ENCODE peak calls at places on chromosomes 1 and 21, in six cellular contexts. One of them, this sample, is unnamed.

GRCh38 chr1:206457408-206457807 is 12.9 kb upstream of the IKBKE start:
- DNase-seq in ureter: no peak
- DNase-seq in fibroblast of the aortic adventitia: no peak
- DNase-seq in AG04450: no peak
- DNase-seq in NCI-H2171 treated with DMSO at 0.1 percent for 48 hours: no peak
- DNase-seq in HFFc6: peak
- DNase-seq in this sample: no peak

GRCh38 chr1:214550339-214551051 is 907 bp downstream of the PTPN14 start:
- DNase-seq in ureter: no peak
- DNase-seq in fibroblast of the aortic adventitia: no peak
- DNase-seq in AG04450: no peak
- DNase-seq in NCI-H2171 treated with DMSO at 0.1 percent for 48 hours: no peak
- DNase-seq in HFFc6: no peak
- DNase-seq in this sample: no peak

GRCh38 chr1:18464665-18465050 is 16.1 kb upstream of the KLHDC7A start:
- DNase-seq in ureter: peak
- DNase-seq in fibroblast of the aortic adventitia: no peak
- DNase-seq in AG04450: no peak
- DNase-seq in NCI-H2171 treated with DMSO at 0.1 percent for 48 hours: no peak
- DNase-seq in HFFc6: no peak
- DNase-seq in this sample: no peak

GRCh38 chr1:61173118-61173517 is 90.8 kb downstream of the NFIA start:
- DNase-seq in ureter: no peak
- DNase-seq in fibroblast of the aortic adventitia: no peak
- DNase-seq in AG04450: no peak
- DNase-seq in NCI-H2171 treated with DMSO at 0.1 percent for 48 hours: no peak
- DNase-seq in HFFc6: no peak
- DNase-seq in this sample: no peak

GRCh38 chr21:34189506-34189905 is 116.1 kb downstream of the MRPS6 start:
- DNase-seq in ureter: no peak
- DNase-seq in fibroblast of the aortic adventitia: no peak
- DNase-seq in AG04450: no peak
- DNase-seq in NCI-H2171 treated with DMSO at 0.1 percent for 48 hours: no peak
- DNase-seq in HFFc6: no peak
- DNase-seq in this sample: no peak

GRCh38 chr1:41396084-41396483 is 34.9 kb downstream of the FOXO6 start:
- DNase-seq in ureter: no peak
- DNase-seq in fibroblast of the aortic adventitia: no peak
- DNase-seq in AG04450: no peak
- DNase-seq in NCI-H2171 treated with DMSO at 0.1 percent for 48 hours: no peak
- DNase-seq in HFFc6: no peak
- DNase-seq in this sample: no peak

GRCh38 chr1:203200916-203201315 is 14.4 kb upstream of the CHI3L1 start:
- DNase-seq in ureter: no peak
- DNase-seq in fibroblast of the aortic adventitia: no peak
- DNase-seq in AG04450: no peak
- DNase-seq in NCI-H2171 treated with DMSO at 0.1 percent for 48 hours: no peak
- DNase-seq in HFFc6: no peak
- DNase-seq in this sample: no peak

GRCh38 chr1:161172776-161173376 is 4.4 kb downstream of the B4GALT3 start:
- DNase-seq in ureter: no peak
- DNase-seq in fibroblast of the aortic adventitia: peak
- DNase-seq in AG04450: peak
- DNase-seq in NCI-H2171 treated with DMSO at 0.1 percent for 48 hours: no peak
- DNase-seq in HFFc6: peak
- DNase-seq in this sample: no peak

GRCh38 chr1:114314098-114314497 is 160.4 kb upstream of the SYT6 start:
- DNase-seq in ureter: no peak
- DNase-seq in fibroblast of the aortic adventitia: peak
- DNase-seq in AG04450: no peak
- DNase-seq in NCI-H2171 treated with DMSO at 0.1 percent for 48 hours: no peak
- DNase-seq in HFFc6: peak
- DNase-seq in this sample: no peak

GRCh38 chr1:226663327-226663704 is 75.8 kb downstream of the ITPKB start:
- DNase-seq in ureter: no peak
- DNase-seq in fibroblast of the aortic adventitia: no peak
- DNase-seq in AG04450: no peak
- DNase-seq in NCI-H2171 treated with DMSO at 0.1 percent for 48 hours: no peak
- DNase-seq in HFFc6: no peak
- DNase-seq in this sample: no peak

GRCh38 chr1:145891143-145891542 is 5.5 kb upstream of the ANKRD35 start:
- DNase-seq in ureter: peak
- DNase-seq in fibroblast of the aortic adventitia: peak
- DNase-seq in AG04450: no peak
- DNase-seq in NCI-H2171 treated with DMSO at 0.1 percent for 48 hours: no peak
- DNase-seq in HFFc6: no peak
- DNase-seq in this sample: no peak

GRCh38 chr1:44154665-44155064 is 13.2 kb upstream of the KLF18 start:
- DNase-seq in ureter: no peak
- DNase-seq in fibroblast of the aortic adventitia: no peak
- DNase-seq in AG04450: no peak
- DNase-seq in NCI-H2171 treated with DMSO at 0.1 percent for 48 hours: no peak
- DNase-seq in HFFc6: no peak
- DNase-seq in this sample: no peak

GRCh38 chr1:9078035-9078948 is 8.9 kb upstream of the SLC2A5 start:
- DNase-seq in ureter: no peak
- DNase-seq in fibroblast of the aortic adventitia: no peak
- DNase-seq in AG04450: no peak
- DNase-seq in NCI-H2171 treated with DMSO at 0.1 percent for 48 hours: no peak
- DNase-seq in HFFc6: peak
- DNase-seq in this sample: peak

GRCh38 chr1:43554444-43554992 is 23.8 kb downstream of the PTPRF start:
- DNase-seq in ureter: no peak
- DNase-seq in fibroblast of the aortic adventitia: peak
- DNase-seq in AG04450: no peak
- DNase-seq in NCI-H2171 treated with DMSO at 0.1 percent for 48 hours: peak
- DNase-seq in HFFc6: peak
- DNase-seq in this sample: no peak

GRCh38 chr1:179298952-179299351 is 5.4 kb downstream of the SOAT1 start:
- DNase-seq in ureter: no peak
- DNase-seq in fibroblast of the aortic adventitia: no peak
- DNase-seq in AG04450: no peak
- DNase-seq in NCI-H2171 treated with DMSO at 0.1 percent for 48 hours: no peak
- DNase-seq in HFFc6: no peak
- DNase-seq in this sample: no peak

GRCh38 chr1:69946935-69947334 is 258.4 kb downstream of the LRRC40 start:
- DNase-seq in ureter: no peak
- DNase-seq in fibroblast of the aortic adventitia: no peak
- DNase-seq in AG04450: no peak
- DNase-seq in NCI-H2171 treated with DMSO at 0.1 percent for 48 hours: no peak
- DNase-seq in HFFc6: no peak
- DNase-seq in this sample: no peak

GRCh38 chr1:58290685-58291372 is 255.7 kb downstream of the OMA1 start:
- DNase-seq in ureter: no peak
- DNase-seq in fibroblast of the aortic adventitia: peak
- DNase-seq in AG04450: no peak
- DNase-seq in NCI-H2171 treated with DMSO at 0.1 percent for 48 hours: no peak
- DNase-seq in HFFc6: peak
- DNase-seq in this sample: no peak

GRCh38 chr1:235758931-235759330 is 107.8 kb downstream of the LYST start:
- DNase-seq in ureter: no peak
- DNase-seq in fibroblast of the aortic adventitia: no peak
- DNase-seq in AG04450: no peak
- DNase-seq in NCI-H2171 treated with DMSO at 0.1 percent for 48 hours: peak
- DNase-seq in HFFc6: no peak
- DNase-seq in this sample: no peak

GRCh38 chr1:81812712-81813111 is 12.0 kb downstream of the ADGRL2 start:
- DNase-seq in ureter: no peak
- DNase-seq in fibroblast of the aortic adventitia: peak
- DNase-seq in AG04450: no peak
- DNase-seq in NCI-H2171 treated with DMSO at 0.1 percent for 48 hours: peak
- DNase-seq in HFFc6: no peak
- DNase-seq in this sample: no peak

GRCh38 chr1:2104621-2105427 is 54.6 kb downstream of the PRKCZ start:
- DNase-seq in ureter: no peak
- DNase-seq in fibroblast of the aortic adventitia: no peak
- DNase-seq in AG04450: no peak
- DNase-seq in NCI-H2171 treated with DMSO at 0.1 percent for 48 hours: no peak
- DNase-seq in HFFc6: no peak
- DNase-seq in this sample: no peak

GRCh38 chr1:150999051-150999674 is 7.5 kb downstream of the MINDY1 start:
- DNase-seq in ureter: no peak
- DNase-seq in fibroblast of the aortic adventitia: peak
- DNase-seq in AG04450: peak
- DNase-seq in NCI-H2171 treated with DMSO at 0.1 percent for 48 hours: no peak
- DNase-seq in HFFc6: peak
- DNase-seq in this sample: no peak

This sample was measured in SW 1271.